ENCODE peak calls at places on chromosomes 3 and 15, in five cellular contexts. W is GM23338, L is HepG2, R is GM12878, G is H1. T is an unnamed sample.

GRCh38 chr3:45165497-45166282 is 19.5 kb upstream of the CDCP1 start:
- DNase-seq in G (no peak), R (no peak), L (no peak), W (no peak), T (no peak)

GRCh38 chr3:48423883-48424695 is 5.8 kb downstream of the PLXNB1 start:
- DNase-seq in W (no peak), G (no peak), R (no peak), L (no peak), T (no peak)

GRCh38 chr3:104909721-104910120 is 457.0 kb upstream of the ALCAM start:
- DNase-seq in W (no peak), L (no peak), G (no peak), R (no peak), T (no peak)

GRCh38 chr3:137191133-137191923 is 233.5 kb downstream of the IL20RB start:
- DNase-seq in L (no peak), W (no peak), R (no peak), G (no peak), T (no peak)

GRCh38 chr15:80211976-80212375 is 40.0 kb downstream of the CTXND1 start:
- DNase-seq in W (no peak), L (no peak), G (no peak), R (no peak), T (no peak)

GRCh38 chr3:114214542-114215341 is 22.6 kb downstream of the ZNF80 start:
- DNase-seq in W (peak; percentile 70), R (no peak), G (peak; percentile 13), L (no peak), T (no peak)

GRCh38 chr3:73365756-73366397 is 258.9 kb downstream of the PDZRN3 start:
- DNase-seq in L (no peak), W (no peak), R (no peak), G (no peak), T (no peak)

GRCh38 chr3:45995370-45996192 is at the start of gene FYCO1:
- DNase-seq in R (peak; percentile 59), L (peak; percentile 78), G (peak; percentile 65), W (peak; percentile 97), T (peak; percentile 94)

GRCh38 chr3:141051641-141052569 is 758 bp downstream of the SPSB4 start:
- DNase-seq in G (no peak), L (no peak), W (peak; percentile 73), R (no peak), T (peak; percentile 71)

GRCh38 chr3:11522953-11523792 is 120.5 kb downstream of the VGLL4 start:
- DNase-seq in R (no peak), G (no peak), L (no peak), W (no peak), T (no peak)

GRCh38 chr15:82047493-82048446 is 2.0 kb upstream of the MEX3B start:
- DNase-seq in G (no peak), L (no peak), R (no peak), W (peak; percentile 84), T (peak; percentile 39)

GRCh38 chr15:40301467-40302179 is 6.1 kb downstream of the PLCB2 start:
- DNase-seq in R (no peak), G (no peak), L (no peak), W (peak; percentile 73), T (peak; percentile 71)

GRCh38 chr3:172104471-172105072 is 65.2 kb downstream of the FNDC3B start:
- DNase-seq in W (peak; percentile 88), L (no peak), G (no peak), R (no peak), T (peak; percentile 54)

GRCh38 chr3:32077260-32078084 is 28.9 kb upstream of the GPD1L start:
- DNase-seq in W (peak; percentile 14), L (peak; percentile 68), R (no peak), G (no peak), T (peak; percentile 12)

GRCh38 chr15:74121040-74121439 is 9.3 kb upstream of the ISLR2 start:
- DNase-seq in R (no peak), W (no peak), L (no peak), G (no peak), T (no peak)

GRCh38 chr3:36212291-36212690 is 168.0 kb upstream of the STAC start:
- DNase-seq in G (no peak), L (no peak), R (no peak), W (no peak), T (no peak)

GRCh38 chr3:177622982-177623617 is 425.8 kb upstream of the TBL1XR1 start:
- DNase-seq in G (no peak), R (no peak), W (no peak), L (no peak), T (no peak)

GRCh38 chr3:32814371-32814770 is 3.4 kb upstream of the TRIM71 start:
- DNase-seq in R (no peak), L (no peak), G (no peak), W (peak; percentile 58), T (no peak)

GRCh38 chr3:58336135-58336882 is 3.6 kb downstream of the PXK start:
- DNase-seq in R (no peak), G (no peak), L (no peak), W (no peak), T (no peak)

GRCh38 chr15:100759116-100759515 is 120.5 kb upstream of the ALDH1A3 start:
- DNase-seq in L (no peak), W (no peak), G (no peak), R (no peak), T (no peak)

GRCh38 chr15:73727330-73728018 is 25.7 kb downstream of the INSYN1 start:
- DNase-seq in L (no peak), R (no peak), W (no peak), G (no peak), T (no peak)

GRCh38 chr3:112047264-112047663 is 12.7 kb downstream of the TMPRSS7 start:
- DNase-seq in W (no peak), R (no peak), L (no peak), G (no peak), T (no peak)

GRCh38 chr3:98020412-98020811 is 14.7 kb downstream of the GABRR3 start:
- DNase-seq in L (no peak), W (no peak), G (no peak), R (no peak), T (no peak)

GRCh38 chr3:23749589-23749988 is 56.2 kb upstream of the UBE2E1 start:
- DNase-seq in L (no peak), W (no peak), G (no peak), R (no peak), T (no peak)

GRCh38 chr3:78322780-78323179 is 1282.9 kb downstream of the ROBO2 start:
- DNase-seq in R (peak; percentile 17), L (no peak), G (peak; percentile 31), W (peak; percentile 53), T (no peak)

GRCh38 chr15:64507293-64507802 is 47.0 kb downstream of the ZNF609 start:
- DNase-seq in W (no peak), G (no peak), R (peak; percentile 48), L (peak; percentile 36), T (no peak)

GRCh38 chr15:99123706-99124451 is 19.0 kb downstream of the SYNM start:
- DNase-seq in G (no peak), R (no peak), L (peak; percentile 83), W (peak; percentile 47), T (no peak)

DNA sequence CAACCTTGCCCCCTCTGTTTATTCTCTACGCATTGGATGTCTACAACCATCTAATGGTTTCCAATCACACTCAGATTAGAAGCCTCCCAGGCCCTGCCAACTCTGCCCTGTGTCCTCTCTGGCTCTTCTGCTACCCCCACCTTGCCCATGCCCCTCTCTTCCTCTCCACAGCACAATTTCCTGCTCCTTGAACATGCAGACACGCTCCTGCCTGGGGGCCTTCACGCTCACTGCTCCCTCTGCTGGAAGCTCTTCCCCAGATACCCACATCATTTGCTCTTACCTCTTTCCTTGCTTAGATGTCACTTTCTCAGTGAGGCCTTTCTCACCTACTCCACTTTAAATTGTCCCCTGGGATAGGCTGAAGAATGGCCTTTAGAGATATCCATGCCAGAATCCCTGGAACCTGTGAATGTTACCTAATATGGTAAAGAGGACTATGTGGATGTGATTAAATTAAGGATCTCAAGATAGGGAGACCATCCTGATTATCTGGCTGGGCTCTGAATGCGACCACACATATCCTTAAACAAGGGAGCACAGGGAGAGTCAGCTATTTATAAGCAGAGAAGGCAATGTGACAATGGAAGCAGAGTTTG is 9.9 kb downstream of the KY start:
- DNase-seq in L (peak; percentile 26), G (no peak), W (peak; percentile 79), R (no peak), T (peak; percentile 57)
- TF ChIP-seq CREB1 in L (no peak), G (no peak), W (no peak), R (no peak), T (no peak)

GRCh38 chr3:121834079-121834730 is 655 bp downstream of the IQCB1 start:
- DNase-seq in L (peak; percentile 13), R (no peak), G (no peak), W (peak; percentile 36), T (no peak)
- TF ChIP-seq CREB1 in L (no peak), R (no peak), G (no peak), W (no peak), T (no peak)

DNA sequence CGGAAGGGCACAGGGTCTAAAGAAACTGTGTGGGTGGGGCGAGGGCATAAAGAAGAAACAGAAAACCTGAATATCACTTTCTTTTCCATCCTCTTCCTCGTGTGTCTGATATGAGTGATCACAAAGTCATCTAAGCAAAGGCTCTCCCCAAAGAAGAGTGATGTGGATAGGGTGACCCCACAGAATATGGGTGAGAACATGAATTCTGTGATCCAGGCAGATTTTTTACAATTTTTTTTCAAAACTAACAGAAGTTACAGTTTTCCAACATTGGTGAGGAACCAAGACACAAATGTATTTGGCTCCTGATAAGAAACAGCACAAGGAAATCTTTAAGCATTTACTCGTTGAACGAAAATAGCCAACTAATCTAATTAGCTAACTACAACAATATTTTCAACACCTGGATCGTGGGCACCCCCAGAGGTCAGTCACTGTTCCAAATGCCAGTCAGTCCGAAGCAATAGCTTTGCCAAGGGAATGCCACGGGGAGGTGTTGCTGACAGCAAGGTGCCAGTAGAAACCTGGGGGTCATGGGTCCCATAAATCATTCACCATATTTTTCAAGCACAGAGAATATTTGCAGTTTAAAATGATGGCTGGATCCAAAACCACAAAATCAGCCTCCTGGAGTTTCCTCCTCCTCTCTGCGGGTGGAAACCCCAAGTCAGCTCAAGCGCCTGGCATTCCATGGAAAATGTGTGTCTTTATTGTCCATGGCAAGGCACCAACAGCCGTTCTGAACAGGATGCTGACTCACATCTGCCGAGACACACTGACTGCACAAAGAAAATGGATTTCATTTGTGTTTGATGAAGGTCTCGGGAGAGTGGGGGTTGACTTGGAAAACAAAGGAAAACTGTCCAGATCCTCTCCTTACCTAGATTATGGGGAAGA is 26.7 kb downstream of the ANXA2 start:
- DNase-seq in G (no peak), L (peak; percentile 70), R (no peak), W (no peak), T (no peak)
- TF ChIP-seq CREB1 in G (no peak), L (no peak), R (no peak), W (no peak), T (no peak)

GRCh38 chr3:150365132-150365604 is 42.9 kb upstream of the TSC22D2 start:
- DNase-seq in R (peak; percentile 53), G (no peak), L (no peak), W (no peak), T (no peak)
- TF ChIP-seq CREB1 in R (no peak), G (no peak), L (no peak), W (no peak), T (no peak)

T was measured in WTC11.